ENCODE peak calls at places on chromosomes 2 and 18, in seven cellular contexts. One of them, this sample, is unnamed.

GRCh38 chr2:46545015-46545839 is 65.9 kb downstream of the TMEM247 start:
- DNase-seq in immature natural killer cell: peak; percentile 66
- DNase-seq in HEK293T: no peak
- DNase-seq in A549: no peak
- DNase-seq in lung: no peak
- DNase-seq in HTR-8/SVneo: no peak
- DNase-seq in HCEC 1CT: no peak
- DNase-seq in this sample: no peak

GRCh38 chr2:26072925-26073768 is 39.3 kb downstream of the RAB10 start:
- DNase-seq in HEK293T: no peak
- DNase-seq in A549: peak; percentile 45
- DNase-seq in HCEC 1CT: no peak
- DNase-seq in lung: no peak
- DNase-seq in HTR-8/SVneo: no peak
- DNase-seq in immature natural killer cell: no peak
- DNase-seq in this sample: no peak

GRCh38 chr2:146837857-146838256 is 1007.0 kb upstream of the ACVR2A start:
- DNase-seq in HTR-8/SVneo: no peak
- DNase-seq in immature natural killer cell: no peak
- DNase-seq in lung: no peak
- DNase-seq in HCEC 1CT: no peak
- DNase-seq in HEK293T: no peak
- DNase-seq in A549: no peak
- DNase-seq in this sample: no peak

GRCh38 chr18:48100712-48101165 is 170.3 kb upstream of the SMAD2 start:
- DNase-seq in HCEC 1CT: no peak
- DNase-seq in HTR-8/SVneo: no peak
- DNase-seq in lung: no peak
- DNase-seq in HEK293T: peak; percentile 20
- DNase-seq in immature natural killer cell: no peak
- DNase-seq in A549: no peak
- DNase-seq in this sample: no peak

GRCh38 chr2:47561371-47561770 is 158.4 kb downstream of the MSH2 start:
- DNase-seq in HTR-8/SVneo: no peak
- DNase-seq in HCEC 1CT: no peak
- DNase-seq in HEK293T: no peak
- DNase-seq in A549: no peak
- DNase-seq in immature natural killer cell: no peak
- DNase-seq in lung: no peak
- DNase-seq in this sample: no peak

GRCh38 chr2:69477627-69478026 is 40.4 kb upstream of the NFU1 start:
- DNase-seq in immature natural killer cell: no peak
- DNase-seq in A549: no peak
- DNase-seq in HTR-8/SVneo: no peak
- DNase-seq in HCEC 1CT: no peak
- DNase-seq in lung: no peak
- DNase-seq in HEK293T: no peak
- DNase-seq in this sample: no peak

GRCh38 chr18:7388752-7389151 is 157.9 kb downstream of the LRRC30 start:
- DNase-seq in immature natural killer cell: no peak
- DNase-seq in A549: no peak
- DNase-seq in HTR-8/SVneo: no peak
- DNase-seq in HEK293T: no peak
- DNase-seq in lung: no peak
- DNase-seq in HCEC 1CT: no peak
- DNase-seq in this sample: no peak

GRCh38 chr2:232903989-232904388 is 33.9 kb downstream of the SNORC start:
- DNase-seq in A549: no peak
- DNase-seq in lung: no peak
- DNase-seq in HEK293T: no peak
- DNase-seq in immature natural killer cell: no peak
- DNase-seq in HTR-8/SVneo: no peak
- DNase-seq in HCEC 1CT: no peak
- DNase-seq in this sample: no peak

GRCh38 chr2:231696004-231696367 is 12.3 kb upstream of the PTMA start:
- DNase-seq in immature natural killer cell: no peak
- DNase-seq in HTR-8/SVneo: no peak
- DNase-seq in HEK293T: no peak
- DNase-seq in A549: no peak
- DNase-seq in lung: no peak
- DNase-seq in HCEC 1CT: peak; percentile 83
- DNase-seq in this sample: no peak

GRCh38 chr18:13268035-13268700 is 49.6 kb downstream of the LDLRAD4 start:
- DNase-seq in lung: no peak
- DNase-seq in A549: no peak
- DNase-seq in immature natural killer cell: no peak
- DNase-seq in HCEC 1CT: no peak
- DNase-seq in HTR-8/SVneo: no peak
- DNase-seq in HEK293T: no peak
- DNase-seq in this sample: no peak

GRCh38 chr2:176100547-176101140 is 1.0 kb downstream of the HOXD12 start:
- DNase-seq in lung: no peak
- DNase-seq in A549: no peak
- DNase-seq in immature natural killer cell: no peak
- DNase-seq in HTR-8/SVneo: no peak
- DNase-seq in HEK293T: no peak
- DNase-seq in HCEC 1CT: no peak
- DNase-seq in this sample: no peak

GRCh38 chr2:235170536-235171510 is 219.0 kb downstream of the SH3BP4 start:
- DNase-seq in HCEC 1CT: peak; percentile 56
- DNase-seq in A549: peak; percentile 86
- DNase-seq in lung: no peak
- DNase-seq in HEK293T: peak; percentile 50
- DNase-seq in immature natural killer cell: no peak
- DNase-seq in HTR-8/SVneo: peak; percentile 90
- DNase-seq in this sample: peak; percentile 56

GRCh38 chr2:177783835-177784448 is 288.6 kb downstream of the PDE11A start:
- DNase-seq in immature natural killer cell: peak; percentile 65
- DNase-seq in HTR-8/SVneo: no peak
- DNase-seq in A549: no peak
- DNase-seq in HEK293T: no peak
- DNase-seq in HCEC 1CT: peak; percentile 63
- DNase-seq in lung: no peak
- DNase-seq in this sample: peak; percentile 31

GRCh38 chr18:76208632-76209308 is 286.3 kb downstream of the ZNF516 start:
- DNase-seq in A549: no peak
- DNase-seq in HEK293T: no peak
- DNase-seq in HTR-8/SVneo: no peak
- DNase-seq in lung: no peak
- DNase-seq in immature natural killer cell: no peak
- DNase-seq in HCEC 1CT: no peak
- DNase-seq in this sample: no peak

GRCh38 chr2:206981739-206982336 is 42.5 kb downstream of the CPO start:
- DNase-seq in A549: peak; percentile 62
- DNase-seq in immature natural killer cell: peak; percentile 33
- DNase-seq in HTR-8/SVneo: peak; percentile 67
- DNase-seq in HEK293T: peak; percentile 62
- DNase-seq in lung: peak; percentile 58
- DNase-seq in HCEC 1CT: peak; percentile 79
- DNase-seq in this sample: peak; percentile 69

GRCh38 chr18:40708726-40709125 is 1246.3 kb upstream of the PIK3C3 start:
- DNase-seq in HEK293T: no peak
- DNase-seq in immature natural killer cell: no peak
- DNase-seq in lung: no peak
- DNase-seq in HCEC 1CT: no peak
- DNase-seq in HTR-8/SVneo: no peak
- DNase-seq in A549: no peak
- DNase-seq in this sample: no peak

GRCh38 chr2:213806125-213806726 is 522.0 kb downstream of the SPAG16 start:
- DNase-seq in immature natural killer cell: no peak
- DNase-seq in HTR-8/SVneo: peak; percentile 6
- DNase-seq in A549: peak; percentile 30
- DNase-seq in HCEC 1CT: peak; percentile 40
- DNase-seq in lung: no peak
- DNase-seq in HEK293T: no peak
- DNase-seq in this sample: peak; percentile 13

GRCh38 chr2:217090024-217090473 is 230.2 kb upstream of the TNP1 start:
- DNase-seq in HEK293T: no peak
- DNase-seq in HCEC 1CT: no peak
- DNase-seq in lung: no peak
- DNase-seq in immature natural killer cell: no peak
- DNase-seq in A549: no peak
- DNase-seq in HTR-8/SVneo: no peak
- DNase-seq in this sample: no peak

GRCh38 chr2:109135572-109136185 is 6.7 kb downstream of the SH3RF3 start:
- DNase-seq in HTR-8/SVneo: no peak
- DNase-seq in HEK293T: no peak
- DNase-seq in immature natural killer cell: no peak
- DNase-seq in A549: no peak
- DNase-seq in HCEC 1CT: no peak
- DNase-seq in lung: no peak
- DNase-seq in this sample: no peak

GRCh38 chr2:209817818-209818420 is 46.3 kb downstream of the UNC80 start:
- DNase-seq in HEK293T: no peak
- DNase-seq in HTR-8/SVneo: no peak
- DNase-seq in immature natural killer cell: no peak
- DNase-seq in HCEC 1CT: no peak
- DNase-seq in lung: no peak
- DNase-seq in A549: no peak
- DNase-seq in this sample: no peak

GRCh38 chr2:112547333-112547732 is 5.1 kb downstream of the POLR1B start:
- DNase-seq in A549: peak; percentile 23
- DNase-seq in HTR-8/SVneo: no peak
- DNase-seq in HCEC 1CT: peak; percentile 37
- DNase-seq in HEK293T: no peak
- DNase-seq in lung: peak; percentile 36
- DNase-seq in immature natural killer cell: no peak
- DNase-seq in this sample: peak; percentile 12

GRCh38 chr2:165911981-165912380 is 41.6 kb downstream of the TTC21B start:
- DNase-seq in HCEC 1CT: no peak
- DNase-seq in HEK293T: no peak
- DNase-seq in HTR-8/SVneo: no peak
- DNase-seq in A549: no peak
- DNase-seq in lung: no peak
- DNase-seq in immature natural killer cell: no peak
- DNase-seq in this sample: no peak

GRCh38 chr2:29071032-29071975 is 3.0 kb downstream of the PCARE start:
- DNase-seq in HEK293T: no peak
- DNase-seq in HCEC 1CT: no peak
- DNase-seq in HTR-8/SVneo: no peak
- DNase-seq in lung: no peak
- DNase-seq in immature natural killer cell: no peak
- DNase-seq in A549: no peak
- DNase-seq in this sample: no peak

GRCh38 chr18:58997811-58998337 is 133.2 kb downstream of the ZNF532 start:
- DNase-seq in A549: peak; percentile 79
- DNase-seq in lung: no peak
- DNase-seq in HCEC 1CT: peak; percentile 92
- DNase-seq in immature natural killer cell: no peak
- DNase-seq in HEK293T: no peak
- DNase-seq in HTR-8/SVneo: no peak
- DNase-seq in this sample: peak; percentile 96

GRCh38 chr18:10926565-10927194 is 222.7 kb downstream of the PIEZO2 start:
- DNase-seq in HEK293T: no peak
- DNase-seq in HTR-8/SVneo: peak; percentile 46
- DNase-seq in immature natural killer cell: no peak
- DNase-seq in HCEC 1CT: peak; percentile 72
- DNase-seq in A549: no peak
- DNase-seq in lung: no peak
- DNase-seq in this sample: no peak

GRCh38 chr18:46053368-46054095 is 18.5 kb downstream of the PSTPIP2 start:
- DNase-seq in HEK293T: no peak
- DNase-seq in immature natural killer cell: no peak
- DNase-seq in HTR-8/SVneo: no peak
- DNase-seq in HCEC 1CT: no peak
- DNase-seq in lung: no peak
- DNase-seq in A549: no peak
- DNase-seq in this sample: no peak

GRCh38 chr2:63765117-63765516 is 76.6 kb upstream of the UGP2 start:
- DNase-seq in HEK293T: no peak
- DNase-seq in immature natural killer cell: no peak
- DNase-seq in HCEC 1CT: no peak
- DNase-seq in HTR-8/SVneo: no peak
- DNase-seq in lung: no peak
- DNase-seq in A549: no peak
- DNase-seq in this sample: no peak

This sample was measured in stromal cell of bone marrow.